ENCODE peak calls at places on chromosomes 6 and 20, in seven cellular contexts. P is psoas muscle; N is brain microvascular endothelial cell; T is endothelial cell of umbilical vein; Y is ovary; W is CD8-positive, alpha-beta memory T cell; Q is lower lobe of right lung. F is an unnamed sample.

GRCh38 chr6:80003841-80004198 is 629 bp upstream of the TTK start:
- DNase-seq in Y (no peak), P (no peak), W (peak), N (no peak), T (no peak), Q (peak), F (no peak)

GRCh38 chr6:36633915-36634314 is 39.8 kb downstream of the SRSF3 start:
- DNase-seq in T (peak), N (peak), Q (peak), W (no peak), Y (peak), P (no peak), F (no peak)

GRCh38 chr6:26475823-26476729 is 18.3 kb downstream of the BTN2A1 start:
- DNase-seq in Q (no peak), N (no peak), Y (no peak), T (no peak), W (no peak), P (no peak), F (no peak)

GRCh38 chr6:141472550-141472949 is 660.2 kb upstream of the GJE1 start:
- DNase-seq in P (no peak), Q (no peak), N (no peak), Y (no peak), T (no peak), W (no peak), F (no peak)

GRCh38 chr6:88455317-88455716 is 289.2 kb upstream of the CNR1 start:
- DNase-seq in Y (no peak), Q (no peak), N (no peak), T (no peak), P (no peak), W (no peak), F (no peak)

GRCh38 chr6:44285552-44286284 is 15.5 kb downstream of the TMEM151B start:
- DNase-seq in P (no peak), Q (no peak), N (peak), Y (no peak), W (no peak), T (no peak), F (no peak)

GRCh38 chr6:5214570-5215052 is 46.1 kb downstream of the LYRM4 start:
- DNase-seq in P (peak), Y (peak), N (peak), T (peak), W (no peak), Q (no peak), F (no peak)

GRCh38 chr20:19932170-19932667 is 84.9 kb upstream of the NAA20 start:
- DNase-seq in T (peak), W (no peak), P (peak), Q (no peak), Y (no peak), N (peak), F (no peak)

GRCh38 chr20:8246701-8247100 is 114.6 kb downstream of the PLCB1 start:
- DNase-seq in P (no peak), Q (no peak), W (no peak), T (no peak), Y (no peak), N (no peak), F (no peak)

GRCh38 chr20:62571667-62572344 is 70.5 kb upstream of the SLCO4A1 start:
- DNase-seq in P (no peak), W (no peak), Q (no peak), T (no peak), Y (no peak), N (no peak), F (no peak)

GRCh38 chr6:2078888-2079287 is 166.5 kb downstream of the GMDS start:
- DNase-seq in N (no peak), T (no peak), W (no peak), Q (no peak), Y (no peak), P (no peak), F (no peak)

GRCh38 chr20:22312744-22313346 is 271.5 kb downstream of the FOXA2 start:
- DNase-seq in P (no peak), T (peak), Q (no peak), N (peak), Y (no peak), W (no peak), F (no peak)

GRCh38 chr6:6752129-6752528 is 163.6 kb downstream of the LY86 start:
- DNase-seq in Q (no peak), W (no peak), T (no peak), P (no peak), Y (peak), N (no peak), F (no peak)

GRCh38 chr6:43075791-43076092 is 372 bp upstream of the PTK7 start:
- DNase-seq in Q (no peak), N (no peak), W (no peak), P (no peak), Y (no peak), T (no peak), F (no peak)

GRCh38 chr20:62025832-62026563 is 39.7 kb downstream of the TAF4 start:
- DNase-seq in W (no peak), Q (no peak), N (peak), P (no peak), T (peak), Y (peak), F (no peak)

GRCh38 chr6:6277418-6277817 is 43.0 kb downstream of the F13A1 start:
- DNase-seq in Y (no peak), Q (no peak), P (no peak), N (no peak), T (no peak), W (no peak), F (no peak)

GRCh38 chr6:145506554-145506953 is 228.8 kb downstream of the EPM2A start:
- DNase-seq in N (no peak), W (no peak), Y (no peak), T (no peak), P (no peak), Q (no peak), F (no peak)

GRCh38 chr6:170437719-170438401 is 115.2 kb downstream of the PSMB1 start:
- DNase-seq in N (no peak), W (no peak), Q (no peak), T (no peak), Y (no peak), P (no peak), F (no peak)
- H3K27ac ChIP-seq in N (peak), W (no peak), Q (no peak), T (peak), Y (no peak), P (peak), F (no peak)

GRCh38 chr20:10786678-10787077 is 112.9 kb upstream of the JAG1 start:
- DNase-seq in T (no peak), Y (no peak), N (no peak), Q (no peak), P (no peak), W (no peak), F (no peak)

GRCh38 chr20:10784337-10785183 is 110.8 kb upstream of the JAG1 start:
- DNase-seq in Y (no peak), Q (no peak), W (no peak), T (no peak), P (no peak), N (no peak), F (no peak)

GRCh38 chr20:10781526-10781925 is 107.7 kb upstream of the JAG1 start:
- DNase-seq in W (no peak), Q (no peak), P (no peak), T (no peak), Y (no peak), N (no peak), F (no peak)

GRCh38 chr20:10780901-10781300 is 107.1 kb upstream of the JAG1 start:
- DNase-seq in Y (no peak), T (no peak), Q (no peak), W (no peak), P (no peak), N (no peak), F (no peak)

GRCh38 chr20:10783660-10784336 is 110.0 kb upstream of the JAG1 start:
- DNase-seq in P (no peak), N (no peak), Q (no peak), W (no peak), T (peak), Y (no peak), F (no peak)
- H3K27ac ChIP-seq in P (no peak), N (no peak), Q (no peak), W (no peak), T (no peak), Y (no peak), F (no peak)

DNA sequence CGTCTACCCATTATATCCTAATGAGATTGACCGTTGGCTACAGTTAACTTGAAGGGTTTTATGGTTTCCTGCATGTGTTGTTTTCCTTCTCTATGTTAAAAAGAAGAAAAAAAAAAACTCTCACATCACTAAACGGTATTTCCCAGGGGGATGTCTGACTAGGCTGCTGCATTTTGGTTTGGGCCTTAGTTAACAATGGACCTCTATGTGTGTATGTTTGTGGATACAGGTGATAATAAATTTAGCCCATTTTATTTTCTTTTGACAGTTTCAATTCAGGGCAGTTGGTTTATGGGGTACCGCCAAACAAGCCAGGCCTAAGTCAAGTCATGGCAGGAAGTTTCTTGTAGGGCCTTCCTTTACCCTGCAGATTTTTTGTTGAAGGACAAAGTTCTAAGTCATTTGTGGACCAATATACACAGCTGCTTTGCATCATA is 10.0 kb downstream of the SOX4 start:
- DNase-seq in W (no peak), N (no peak), Y (no peak), T (peak), P (no peak), Q (no peak), F (no peak)
- H3K27ac ChIP-seq in W (no peak), N (no peak), Y (no peak), T (no peak), P (no peak), Q (no peak), F (no peak)

GRCh38 chr20:227439-228105 is 514 bp downstream of the DEFB129 start:
- DNase-seq in P (no peak), Y (no peak), W (no peak), Q (no peak), T (no peak), N (no peak), F (no peak)
- H3K27ac ChIP-seq in P (no peak), Y (no peak), W (no peak), Q (no peak), T (no peak), N (no peak), F (no peak)

DNA sequence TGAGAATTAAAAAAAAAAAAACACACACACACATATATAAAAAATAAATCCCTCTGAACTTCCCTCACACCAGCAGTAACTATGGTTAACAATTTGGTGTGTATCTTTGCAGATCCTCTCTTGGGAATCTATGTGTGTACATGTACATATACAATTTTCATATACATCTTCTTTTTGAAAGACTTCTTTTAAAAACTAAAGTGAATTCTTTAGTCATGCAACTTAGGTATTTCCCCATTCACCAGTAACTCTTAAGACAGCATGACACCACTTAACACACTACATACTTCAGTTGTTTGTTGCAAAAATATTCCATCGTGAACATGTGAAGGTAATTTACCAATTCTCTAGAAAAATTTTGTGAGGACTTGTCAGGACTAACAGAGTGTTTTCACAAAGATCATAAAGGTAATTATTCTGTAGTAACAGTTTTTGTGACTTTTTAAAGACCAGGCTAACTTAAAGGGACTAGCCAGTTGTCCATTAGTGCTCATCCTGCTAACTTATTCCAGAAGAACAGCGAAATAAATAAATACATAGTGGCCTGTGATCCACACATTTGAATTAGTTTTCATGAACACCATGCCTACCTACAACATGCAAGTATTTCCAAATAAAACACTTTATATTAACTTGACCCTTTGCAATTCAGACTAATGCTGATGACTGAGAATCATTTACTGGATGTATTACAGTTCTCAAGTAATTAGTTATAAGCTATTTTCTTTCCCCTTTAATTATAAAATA is 12.1 kb downstream of the RBM39 start:
- DNase-seq in T (no peak), Q (no peak), W (no peak), P (no peak), N (no peak), Y (no peak), F (peak)
- H3K27ac ChIP-seq in T (no peak), Q (no peak), W (no peak), P (no peak), N (no peak), Y (no peak), F (no peak)

DNA sequence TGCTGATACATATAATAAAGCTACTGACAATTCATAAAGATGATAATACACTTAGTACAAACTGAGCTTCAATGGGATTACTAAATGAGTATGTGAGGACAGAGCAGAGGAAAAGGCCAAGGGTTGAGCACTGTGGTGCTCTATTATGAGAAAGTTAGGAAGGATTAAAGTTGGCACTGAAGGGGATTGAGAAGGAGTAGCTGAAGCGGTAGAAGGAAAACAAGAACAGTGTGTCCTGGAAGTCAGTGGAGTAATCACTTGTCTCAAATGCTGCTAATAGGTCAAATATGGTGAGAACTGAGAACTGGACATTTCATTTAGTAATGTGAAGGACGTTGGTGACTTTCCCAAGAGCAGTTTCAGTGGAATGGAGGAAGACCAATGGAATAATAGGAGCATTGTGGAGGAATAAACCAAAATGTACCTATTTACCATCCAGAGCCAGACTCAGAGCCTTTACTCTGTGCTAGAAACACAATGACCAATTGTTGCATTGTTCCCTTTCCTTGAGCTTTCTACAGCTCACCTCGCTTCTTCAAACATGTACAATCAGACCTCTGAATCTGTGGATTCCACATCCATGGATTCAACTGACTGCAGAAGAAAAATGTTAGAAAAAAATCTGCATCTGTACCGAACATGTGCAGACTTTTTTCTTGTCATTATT is 255.9 kb downstream of the LAMA2 start:
- DNase-seq in N (no peak), Q (no peak), Y (no peak), W (no peak), T (no peak), P (no peak), F (no peak)
- H3K27ac ChIP-seq in N (no peak), Q (peak), Y (no peak), W (no peak), T (no peak), P (peak), F (no peak)

F was measured in CD4-positive, alpha-beta memory T cell.